ENCODE peak calls at places on chromosome 9, in eight cellular contexts. S, D, X, I, V, Q, W and R are unnamed samples.

GRCh38 chr9:87874320-87874655 is 8.4 kb upstream of the SPATA31E1 start:
- DNase-seq in S (no peak), D (no peak), X (no peak), I (no peak), V (no peak), Q (no peak), W (no peak), R (no peak)

GRCh38 chr9:129221233-129221632 is 43.2 kb upstream of the IER5L start:
- DNase-seq in S (no peak), D (no peak), X (no peak), I (peak), V (no peak), Q (no peak), W (no peak), R (no peak)

GRCh38 chr9:73558471-73558870 is 406.8 kb downstream of the ANXA1 start:
- DNase-seq in S (no peak), D (no peak), X (no peak), I (no peak), V (no peak), Q (no peak), W (no peak), R (no peak)

GRCh38 chr9:85740821-85741111 is 988 bp downstream of the AGTPBP1 start:
- DNase-seq in S (no peak), D (no peak), X (peak), I (peak), V (no peak), Q (no peak), W (no peak), R (no peak)

GRCh38 chr9:131885144-131885609 is 145.3 kb upstream of the RAPGEF1 start:
- DNase-seq in S (no peak), D (no peak), X (no peak), I (no peak), V (no peak), Q (peak), W (peak), R (no peak)

GRCh38 chr9:3732077-3733038 is 206.6 kb upstream of the RFX3 start:
- DNase-seq in S (no peak), D (peak), X (peak), I (peak), V (peak), Q (no peak), W (peak), R (no peak)

GRCh38 chr9:95075700-95076099 is 241.8 kb downstream of the FANCC start:
- DNase-seq in S (no peak), D (no peak), X (no peak), I (no peak), V (no peak), Q (no peak), W (no peak), R (no peak)

GRCh38 chr9:125759812-125760134 is 12.6 kb downstream of the PBX3 start:
- DNase-seq in S (no peak), D (peak), X (no peak), I (no peak), V (no peak), Q (no peak), W (no peak), R (peak)

GRCh38 chr9:74379718-74380117 is 117.4 kb upstream of the RORB start:
- DNase-seq in S (no peak), D (no peak), X (peak), I (peak), V (no peak), Q (no peak), W (no peak), R (no peak)

GRCh38 chr9:123422593-123422992 is 66.6 kb downstream of the CRB2 start:
- DNase-seq in S (no peak), D (no peak), X (no peak), I (no peak), V (no peak), Q (no peak), W (no peak), R (no peak)

GRCh38 chr9:129627556-129628492 is 1.9 kb downstream of the NTMT1 start:
- DNase-seq in S (no peak), D (no peak), X (no peak), I (no peak), V (no peak), Q (no peak), W (no peak), R (no peak)

GRCh38 chr9:123089040-123089439 is 55.6 kb downstream of the GPR21 start:
- DNase-seq in S (no peak), D (no peak), X (no peak), I (no peak), V (no peak), Q (no peak), W (no peak), R (no peak)

GRCh38 chr9:1100192-1100591 is 50.0 kb downstream of the DMRT2 start:
- DNase-seq in S (no peak), D (no peak), X (peak), I (peak), V (no peak), Q (no peak), W (no peak), R (no peak)

GRCh38 chr9:18056269-18056992 is 417.5 kb upstream of the ADAMTSL1 start:
- DNase-seq in S (no peak), D (no peak), X (no peak), I (no peak), V (no peak), Q (no peak), W (no peak), R (no peak)

GRCh38 chr9:14218253-14218652 is 95.7 kb downstream of the NFIB start:
- DNase-seq in S (no peak), D (no peak), X (no peak), I (no peak), V (no peak), Q (no peak), W (no peak), R (no peak)

GRCh38 chr9:72467766-72468738 is 53.4 kb upstream of the TMC1 start:
- DNase-seq in S (no peak), D (no peak), X (no peak), I (no peak), V (no peak), Q (no peak), W (no peak), R (no peak)

GRCh38 chr9:135167839-135168378 is 80.4 kb downstream of the OLFM1 start:
- DNase-seq in S (no peak), D (no peak), X (no peak), I (no peak), V (no peak), Q (no peak), W (no peak), R (no peak)

GRCh38 chr9:33881635-33882034 is 64.7 kb downstream of the UBE2R2 start:
- DNase-seq in S (no peak), D (no peak), X (peak), I (no peak), V (no peak), Q (no peak), W (no peak), R (no peak)

GRCh38 chr9:129469988-129470316 is 150.9 kb downstream of the C9orf50 start:
- DNase-seq in S (no peak), D (no peak), X (no peak), I (no peak), V (no peak), Q (no peak), W (no peak), R (no peak)

GRCh38 chr9:113369583-113370140 is 7.1 kb downstream of the HDHD3 start:
- DNase-seq in S (no peak), D (no peak), X (no peak), I (no peak), V (no peak), Q (no peak), W (no peak), R (no peak)

GRCh38 chr9:89605181-89606048 is 603 bp downstream of the GADD45G start:
- DNase-seq in S (peak), D (peak), X (peak), I (peak), V (no peak), Q (peak), W (peak), R (peak)

GRCh38 chr9:97307091-97307490 is 368 bp upstream of the CCDC180 start:
- DNase-seq in S (no peak), D (peak), X (peak), I (no peak), V (peak), Q (no peak), W (peak), R (no peak)

GRCh38 chr9:136051568-136052432 is 43.3 kb downstream of the NACC2 start:
- DNase-seq in S (no peak), D (peak), X (peak), I (peak), V (peak), Q (peak), W (peak), R (peak)

GRCh38 chr9:121453232-121453892 is 46.3 kb downstream of the GGTA1 start:
- DNase-seq in S (no peak), D (no peak), X (no peak), I (no peak), V (no peak), Q (peak), W (no peak), R (no peak)

GRCh38 chr9:129301941-129302340 is 123.9 kb upstream of the IER5L start:
- DNase-seq in S (no peak), D (no peak), X (no peak), I (no peak), V (no peak), Q (no peak), W (no peak), R (no peak)

GRCh38 chr9:135978650-135979461 is 17.7 kb upstream of the UBAC1 start:
- DNase-seq in S (no peak), D (peak), X (no peak), I (peak), V (no peak), Q (no peak), W (no peak), R (peak)

GRCh38 chr9:109051733-109052132 is 38.4 kb upstream of the CTNNAL1 start:
- DNase-seq in S (no peak), D (no peak), X (no peak), I (no peak), V (no peak), Q (no peak), W (no peak), R (no peak)

GRCh38 chr9:98401140-98402025 is 145.9 kb upstream of the TBC1D2 start:
- DNase-seq in S (no peak), D (no peak), X (no peak), I (no peak), V (no peak), Q (no peak), W (peak), R (no peak)

GRCh38 chr9:120944434-120945125 is 18.0 kb upstream of the TRAF1 start:
- DNase-seq in S (no peak), D (no peak), X (peak), I (peak), V (no peak), Q (no peak), W (no peak), R (no peak)

GRCh38 chr9:121440265-121440664 is 59.4 kb downstream of the GGTA1 start:
- DNase-seq in S (no peak), D (no peak), X (peak), I (peak), V (no peak), Q (no peak), W (no peak), R (no peak)

GRCh38 chr9:2780846-2781245 is 63.0 kb downstream of the PUM3 start:
- DNase-seq in S (no peak), D (no peak), X (peak), I (no peak), V (no peak), Q (no peak), W (no peak), R (no peak)

GRCh38 chr9:104301770-104302169 is 202.3 kb upstream of the OR13F1 start:
- DNase-seq in S (no peak), D (no peak), X (no peak), I (no peak), V (no peak), Q (no peak), W (no peak), R (no peak)

GRCh38 chr9:126549246-126550006 is 64.3 kb upstream of the LMX1B start:
- DNase-seq in S (no peak), D (no peak), X (no peak), I (no peak), V (no peak), Q (no peak), W (no peak), R (no peak)

GRCh38 chr9:135561391-135562234 is at the start of gene PAEP:
- DNase-seq in S (no peak), D (no peak), X (no peak), I (no peak), V (no peak), Q (no peak), W (no peak), R (no peak)

GRCh38 chr9:88803551-88804288 is 187.5 kb upstream of the S1PR3 start:
- DNase-seq in S (no peak), D (no peak), X (no peak), I (no peak), V (no peak), Q (peak), W (no peak), R (no peak)

GRCh38 chr9:127522727-127523126 is 71.4 kb downstream of the LRSAM1 start:
- DNase-seq in S (no peak), D (no peak), X (peak), I (no peak), V (no peak), Q (no peak), W (no peak), R (no peak)

GRCh38 chr9:114487607-114488300 is 17.5 kb downstream of the WHRN start:
- DNase-seq in S (peak), D (peak), X (peak), I (peak), V (peak), Q (peak), W (no peak), R (peak)

GRCh38 chr9:77594963-77595362 is 53.2 kb downstream of the GNA14 start:
- DNase-seq in S (no peak), D (no peak), X (no peak), I (no peak), V (no peak), Q (no peak), W (no peak), R (no peak)

GRCh38 chr9:121859646-121860045 is 208.2 kb downstream of the DAB2IP start:
- DNase-seq in S (no peak), D (no peak), X (no peak), I (no peak), V (no peak), Q (no peak), W (no peak), R (no peak)